ENCODE peak calls at places on chromosome 6, in four cellular contexts. S, P, J and Z are unnamed samples.

GRCh38 chr6:27720607-27721580 is 191.3 kb downstream of the OR2B2 start:
- DNase-seq in S (peak; percentile 61), P (no peak), J (peak; percentile 21), Z (peak; percentile 40)

GRCh38 chr6:161903584-161904232 is 629.8 kb upstream of the AGPAT4 start:
- DNase-seq in S (no peak), P (no peak), J (no peak), Z (no peak)

GRCh38 chr6:74603676-74604075 is 602.2 kb downstream of the COL12A1 start:
- DNase-seq in S (no peak), P (no peak), J (no peak), Z (no peak)

GRCh38 chr6:158571826-158572652 is 12.1 kb downstream of the TMEM181 start:
- DNase-seq in S (no peak), P (no peak), J (peak; percentile 94), Z (no peak)

GRCh38 chr6:77397561-77397960 is 65.7 kb downstream of the HTR1B start:
- DNase-seq in S (no peak), P (no peak), J (no peak), Z (no peak)

GRCh38 chr6:43804550-43805223 is 34.7 kb downstream of the VEGFA start:
- DNase-seq in S (no peak), P (no peak), J (peak; percentile 85), Z (no peak)

GRCh38 chr6:158911746-158912158 is 88.2 kb downstream of the RSPH3 start:
- DNase-seq in S (no peak), P (peak; percentile 30), J (no peak), Z (no peak)

GRCh38 chr6:106832766-106833510 is 141.6 kb downstream of the CD24 start:
- DNase-seq in S (no peak), P (no peak), J (no peak), Z (no peak)

GRCh38 chr6:161336479-161336878 is 62.6 kb upstream of the AGPAT4 start:
- DNase-seq in S (no peak), P (no peak), J (no peak), Z (no peak)

GRCh38 chr6:15152720-15153119 is 93.1 kb upstream of the JARID2 start:
- DNase-seq in S (peak; percentile 44), P (no peak), J (no peak), Z (no peak)

GRCh38 chr6:15143540-15143939 is 102.3 kb upstream of the JARID2 start:
- DNase-seq in S (no peak), P (no peak), J (no peak), Z (no peak)

GRCh38 chr6:15147827-15148226 is 98.0 kb upstream of the JARID2 start:
- DNase-seq in S (no peak), P (no peak), J (no peak), Z (no peak)

GRCh38 chr6:15153191-15153590 is 92.7 kb upstream of the JARID2 start:
- DNase-seq in S (no peak), P (no peak), J (no peak), Z (no peak)

GRCh38 chr6:15148356-15149058 is 97.4 kb upstream of the JARID2 start:
- DNase-seq in S (no peak), P (no peak), J (peak; percentile 74), Z (peak; percentile 67)
- TF ChIP-seq FOXK2 in S (no peak), P (no peak), J (no peak), Z (no peak)

GRCh38 chr6:155186052-155186658 is 77.7 kb upstream of the CLDN20 start:
- DNase-seq in S (no peak), P (no peak), J (no peak), Z (no peak)

GRCh38 chr6:155187096-155187495 is 76.7 kb upstream of the CLDN20 start:
- DNase-seq in S (no peak), P (no peak), J (no peak), Z (no peak)

GRCh38 chr6:155190667-155191066 is 73.1 kb upstream of the CLDN20 start:
- DNase-seq in S (no peak), P (no peak), J (no peak), Z (no peak)

GRCh38 chr6:155187994-155188706 is 75.7 kb upstream of the CLDN20 start:
- DNase-seq in S (no peak), P (no peak), J (no peak), Z (no peak)

DNA sequence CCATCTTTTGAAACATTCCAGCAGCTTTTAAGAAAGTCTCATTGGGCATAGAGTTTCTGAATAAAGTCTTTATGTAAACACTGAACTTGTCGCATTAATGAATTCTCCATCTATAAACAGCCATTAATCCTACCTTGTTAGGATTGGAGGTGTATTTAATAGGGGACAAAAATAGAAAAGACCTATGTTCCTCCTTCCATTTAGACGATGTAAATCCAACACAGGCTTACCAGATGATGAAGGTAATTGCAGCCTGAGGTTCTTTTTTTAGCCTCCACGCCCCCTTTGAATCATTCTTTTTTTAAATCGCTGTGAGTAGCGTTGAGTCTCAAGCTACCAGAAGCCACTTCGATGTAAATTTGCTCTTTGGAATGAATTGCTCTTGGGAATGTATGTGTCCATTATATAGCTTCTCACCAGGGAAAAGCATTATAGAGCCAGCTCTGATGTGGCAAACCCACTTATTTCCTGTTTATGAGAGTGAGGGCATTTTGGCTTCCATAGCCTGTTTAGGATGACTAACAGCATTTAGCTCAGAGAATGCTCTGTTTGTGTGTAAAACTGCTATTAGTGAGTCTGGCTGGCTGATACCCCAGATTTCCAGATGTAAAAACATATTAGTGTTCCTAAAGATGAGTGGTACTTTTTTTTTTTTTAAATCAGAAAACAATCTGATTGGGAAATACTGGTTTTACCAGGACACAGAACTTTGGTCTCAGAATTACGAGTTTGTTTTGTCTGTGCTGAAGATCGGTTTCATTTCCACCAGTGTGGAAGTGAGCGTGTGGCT is 74.9 kb upstream of the CLDN20 start:
- DNase-seq in S (no peak), P (no peak), J (peak; percentile 27), Z (no peak)
- TF ChIP-seq FOXK2 in S (no peak), P (no peak), J (no peak), Z (no peak)

GRCh38 chr6:97401533-97401932 is 118.5 kb upstream of the MMS22L start:
- DNase-seq in S (no peak), P (no peak), J (no peak), Z (no peak)
- TF ChIP-seq FOXK2 in S (no peak), P (no peak), J (no peak), Z (no peak)

GRCh38 chr6:144897441-144897921 is 612.3 kb downstream of the UTRN start:
- DNase-seq in S (no peak), P (no peak), J (no peak), Z (no peak)
- TF ChIP-seq FOXK2 in S (no peak), P (no peak), J (no peak), Z (no peak)

GRCh38 chr6:6694368-6694780 is 105.9 kb downstream of the LY86 start:
- DNase-seq in S (peak; percentile 41), P (no peak), J (no peak), Z (no peak)
- TF ChIP-seq FOXK2 in S (no peak), P (no peak), J (no peak), Z (no peak)